ENCODE peak calls at places on chromosomes 2 and 18, in five cellular contexts. F is cardiac fibroblast; C is bronchial epithelial cell; B is CD4-positive, alpha-beta T cell; G is body of pancreas. J is an unnamed sample.

GRCh38 chr18:74230922-74231714 is 60.6 kb downstream of the CYB5A start:
- DNase-seq in F (no peak), C (peak; percentile 62), B (no peak), G (peak; percentile 89), J (no peak)

GRCh38 chr18:55861266-55861665 is 273.3 kb upstream of the TCF4 start:
- DNase-seq in F (peak; percentile 70), C (peak; percentile 45), B (no peak), G (peak; percentile 11), J (no peak)

GRCh38 chr2:219613671-219614070 is 13.8 kb upstream of the SLC4A3 start:
- DNase-seq in F (no peak), C (no peak), B (no peak), G (no peak), J (no peak)

GRCh38 chr2:8684421-8684884 is 2.6 kb downstream of the ID2 start:
- DNase-seq in F (peak; percentile 58), C (no peak), B (no peak), G (peak; percentile 30), J (no peak)

GRCh38 chr18:63322908-63323634 is 3.5 kb upstream of the BCL2 start:
- DNase-seq in F (peak; percentile 86), C (peak; percentile 58), B (peak; percentile 45), G (peak; percentile 70), J (peak; percentile 67)

GRCh38 chr2:203808041-203808750 is 59.4 kb upstream of the CTLA4 start:
- DNase-seq in F (peak; percentile 95), C (no peak), B (no peak), G (no peak), J (no peak)

GRCh38 chr2:129135017-129135416 is 816.3 kb upstream of the HS6ST1 start:
- DNase-seq in F (no peak), C (no peak), B (no peak), G (no peak), J (no peak)

GRCh38 chr2:88053301-88053700 is 2.3 kb downstream of the KRCC1 start:
- DNase-seq in F (peak; percentile 84), C (no peak), B (no peak), G (peak; percentile 22), J (no peak)

GRCh38 chr2:218988650-218989049 is 3.7 kb upstream of the FEV start:
- DNase-seq in F (no peak), C (no peak), B (no peak), G (no peak), J (no peak)

GRCh38 chr2:180370476-180371205 is 363.5 kb upstream of the CWC22 start:
- DNase-seq in F (no peak), C (no peak), B (no peak), G (no peak), J (no peak)

GRCh38 chr2:239180526-239181073 is 220.2 kb downstream of the HDAC4 start:
- DNase-seq in F (no peak), C (no peak), B (no peak), G (no peak), J (no peak)

GRCh38 chr2:70641263-70641784 is 87.7 kb upstream of the TGFA start:
- DNase-seq in F (no peak), C (peak; percentile 80), B (no peak), G (no peak), J (no peak)

GRCh38 chr2:70647873-70648481 is 94.4 kb upstream of the TGFA start:
- DNase-seq in F (peak; percentile 70), C (peak; percentile 65), B (peak; percentile 70), G (peak; percentile 74), J (peak; percentile 55)

GRCh38 chr2:70643715-70644114 is 90.1 kb upstream of the TGFA start:
- DNase-seq in F (no peak), C (peak; percentile 43), B (no peak), G (peak; percentile 8), J (peak; percentile 33)

GRCh38 chr2:70646429-70646828 is 92.8 kb upstream of the TGFA start:
- DNase-seq in F (no peak), C (no peak), B (no peak), G (no peak), J (no peak)

GRCh38 chr2:70645733-70646420 is 92.3 kb upstream of the TGFA start:
- DNase-seq in F (no peak), C (peak; percentile 13), B (no peak), G (no peak), J (no peak)
- TF ChIP-seq CTCF in F (no peak), C (peak; percentile 27), B (no peak), G (peak; percentile 14), J (no peak)

GRCh38 chr2:135573620-135574019 is 42.3 kb downstream of the R3HDM1 start:
- DNase-seq in F (no peak), C (no peak), B (no peak), G (no peak), J (no peak)
- TF ChIP-seq CTCF in F (peak; percentile 9), C (no peak), B (no peak), G (no peak), J (no peak)

DNA sequence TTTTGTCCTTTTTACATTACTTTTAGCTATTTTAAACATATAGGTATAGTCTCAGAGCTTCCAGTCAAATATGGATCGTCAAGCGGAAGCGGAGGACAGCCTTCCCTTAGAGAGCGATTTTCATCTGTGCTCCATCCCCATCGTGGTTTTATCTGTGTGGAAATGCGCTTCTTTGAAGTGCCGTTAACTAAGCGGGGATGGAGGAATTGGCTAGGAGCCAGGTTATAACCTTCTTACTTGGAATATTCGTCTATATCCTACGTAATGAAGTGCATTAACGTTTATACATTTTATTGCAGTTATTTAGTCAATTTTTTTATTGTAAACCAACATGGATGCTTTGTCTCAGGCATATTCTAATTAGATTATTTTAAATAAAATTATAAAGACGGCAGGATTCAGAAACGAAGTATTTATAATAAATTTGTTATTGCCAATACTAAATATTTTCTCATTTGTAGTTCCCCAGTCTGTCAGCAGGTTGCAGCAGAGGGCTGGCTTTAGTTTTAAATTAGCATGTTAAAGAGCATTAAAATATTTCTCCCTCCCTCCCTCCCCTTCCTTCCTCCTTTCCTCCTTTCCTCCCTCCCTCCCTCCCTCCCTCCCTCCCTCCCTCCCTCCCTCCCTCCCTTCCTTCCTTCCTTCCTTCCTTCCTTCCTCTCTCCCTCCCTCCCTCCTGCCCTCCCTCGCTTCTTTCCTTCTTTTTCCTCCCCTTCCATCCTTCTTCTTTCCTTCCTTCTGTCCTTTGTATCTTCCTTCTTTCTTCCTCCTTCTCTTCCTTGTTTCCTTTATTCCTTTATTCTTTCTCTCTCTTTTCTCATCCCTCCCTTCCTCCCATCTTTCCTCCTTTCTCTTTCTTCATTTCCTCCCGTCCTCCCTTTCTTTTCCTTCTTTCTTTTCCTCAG is 80.6 kb upstream of the DOCK10 start:
- DNase-seq in F (peak; percentile 31), C (no peak), B (peak; percentile 24), G (peak; percentile 15), J (peak; percentile 12)
- TF ChIP-seq CTCF in F (peak; percentile 59), C (peak; percentile 39), B (peak; percentile 70), G (peak; percentile 43), J (peak; percentile 43)

GRCh38 chr18:7626922-7627440 is 59.9 kb downstream of the PTPRM start:
- DNase-seq in F (peak; percentile 63), C (peak; percentile 69), B (no peak), G (peak; percentile 21), J (no peak)
- TF ChIP-seq CTCF in F (peak; percentile 23), C (peak; percentile 22), B (no peak), G (no peak), J (no peak)

DNA sequence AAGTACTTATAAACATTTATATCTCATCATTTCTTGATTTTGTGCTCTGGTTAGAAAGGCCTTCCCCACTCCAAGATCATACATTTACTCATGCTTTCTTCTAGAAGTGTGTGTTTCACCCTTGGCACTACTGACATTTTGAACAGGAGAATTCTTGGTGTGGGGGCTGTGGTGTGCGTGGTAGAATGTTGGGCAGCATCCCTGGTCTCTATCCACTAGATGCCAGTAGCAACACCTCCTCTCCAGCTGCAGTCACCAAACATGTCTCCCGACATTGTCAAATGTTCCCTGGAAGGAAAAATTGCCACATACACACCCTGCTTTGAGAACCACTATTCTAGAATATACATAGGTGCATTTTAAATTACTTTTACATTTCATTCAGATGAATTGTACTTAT is 8.7 kb upstream of the TGIF1 start:
- DNase-seq in F (peak; percentile 63), C (peak; percentile 34), B (no peak), G (peak; percentile 49), J (no peak)
- TF ChIP-seq CTCF in F (no peak), C (peak; percentile 35), B (peak; percentile 51), G (peak; percentile 49), J (no peak)

DNA sequence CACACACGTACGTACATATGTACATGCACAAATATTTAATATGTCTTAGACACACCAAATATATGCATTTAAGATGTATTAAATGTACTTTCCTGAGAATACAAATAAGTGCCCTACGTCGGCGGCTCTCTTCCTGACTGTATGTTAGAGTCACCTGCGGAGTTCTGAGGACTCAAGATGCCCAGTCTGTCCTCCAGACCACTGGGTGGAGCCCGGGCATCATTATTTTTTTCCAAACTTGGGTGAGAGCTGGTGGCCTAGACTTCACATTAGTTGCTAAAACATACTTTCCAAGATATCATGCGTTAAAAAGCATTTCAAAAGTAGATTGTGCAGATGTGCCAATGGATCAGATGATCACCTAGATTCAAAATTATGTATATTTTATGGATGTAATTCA is 2.9 kb downstream of the IL18R1 start:
- DNase-seq in F (no peak), C (no peak), B (no peak), G (no peak), J (no peak)
- TF ChIP-seq CTCF in F (no peak), C (no peak), B (no peak), G (no peak), J (no peak)

GRCh38 chr2:197359859-197360258 is 49.3 kb upstream of the ANKRD44 start:
- DNase-seq in F (no peak), C (no peak), B (no peak), G (no peak), J (no peak)
- TF ChIP-seq CTCF in F (peak; percentile 12), C (peak; percentile 22), B (peak; percentile 47), G (no peak), J (no peak)

GRCh38 chr2:211833582-211834279 is 704.9 kb downstream of the ERBB4 start:
- DNase-seq in F (no peak), C (no peak), B (no peak), G (no peak), J (no peak)
- TF ChIP-seq CTCF in F (no peak), C (no peak), B (no peak), G (no peak), J (no peak)